ENCODE peak calls at places on chromosomes 3 and 15, in nine cellular contexts. One of them, this sample, is unnamed.

GRCh38 chr3:156761007-156761406 is 65.1 kb upstream of the LEKR1 start:
- DNase-seq in nephron progenitor cell: no peak
- DNase-seq in fibroblast of lung: no peak
- DNase-seq in GM20000: no peak
- DNase-seq in cardiac muscle cell: no peak
- DNase-seq in HFFc6: no peak
- DNase-seq in sigmoid colon: no peak
- DNase-seq in Panc1: no peak
- DNase-seq in pancreas: no peak
- DNase-seq in this sample: no peak

GRCh38 chr15:95279277-95280019 is 1048.1 kb downstream of the MCTP2 start:
- DNase-seq in nephron progenitor cell: no peak
- DNase-seq in fibroblast of lung: no peak
- DNase-seq in GM20000: no peak
- DNase-seq in cardiac muscle cell: no peak
- DNase-seq in HFFc6: no peak
- DNase-seq in sigmoid colon: no peak
- DNase-seq in Panc1: no peak
- DNase-seq in pancreas: no peak
- DNase-seq in this sample: no peak

GRCh38 chr3:149021830-149022229 is 30.5 kb downstream of the GYG1 start:
- DNase-seq in nephron progenitor cell: no peak
- DNase-seq in fibroblast of lung: no peak
- DNase-seq in GM20000: no peak
- DNase-seq in cardiac muscle cell: no peak
- DNase-seq in HFFc6: no peak
- DNase-seq in sigmoid colon: no peak
- DNase-seq in Panc1: no peak
- DNase-seq in pancreas: no peak
- DNase-seq in this sample: no peak

GRCh38 chr15:71679223-71680078 is 130.9 kb upstream of the NR2E3 start:
- DNase-seq in nephron progenitor cell: no peak
- DNase-seq in fibroblast of lung: no peak
- DNase-seq in GM20000: no peak
- DNase-seq in cardiac muscle cell: peak; percentile 24
- DNase-seq in HFFc6: peak; percentile 62
- DNase-seq in sigmoid colon: no peak
- DNase-seq in Panc1: no peak
- DNase-seq in pancreas: no peak
- DNase-seq in this sample: no peak

GRCh38 chr15:65954289-65954741 is 85.0 kb downstream of the RAB11A start:
- DNase-seq in nephron progenitor cell: no peak
- DNase-seq in fibroblast of lung: no peak
- DNase-seq in GM20000: no peak
- DNase-seq in cardiac muscle cell: peak; percentile 74
- DNase-seq in HFFc6: no peak
- DNase-seq in sigmoid colon: no peak
- DNase-seq in Panc1: no peak
- DNase-seq in pancreas: no peak
- DNase-seq in this sample: no peak

GRCh38 chr3:46677096-46677702 is 16.3 kb downstream of the ALS2CL start:
- DNase-seq in nephron progenitor cell: no peak
- DNase-seq in fibroblast of lung: no peak
- DNase-seq in GM20000: no peak
- DNase-seq in cardiac muscle cell: peak; percentile 60
- DNase-seq in HFFc6: no peak
- DNase-seq in sigmoid colon: peak; percentile 64
- DNase-seq in Panc1: no peak
- DNase-seq in pancreas: no peak
- DNase-seq in this sample: no peak

GRCh38 chr3:146250449-146251382 is at the start of gene PLSCR4:
- DNase-seq in nephron progenitor cell: peak; percentile 72
- DNase-seq in fibroblast of lung: peak; percentile 82
- DNase-seq in GM20000: peak; percentile 45
- DNase-seq in cardiac muscle cell: peak; percentile 97
- DNase-seq in HFFc6: peak; percentile 21
- DNase-seq in sigmoid colon: peak; percentile 88
- DNase-seq in Panc1: no peak
- DNase-seq in pancreas: peak; percentile 80
- DNase-seq in this sample: peak; percentile 32

GRCh38 chr15:51380999-51381806 is 39.7 kb downstream of the GLDN start:
- DNase-seq in nephron progenitor cell: peak; percentile 59
- DNase-seq in fibroblast of lung: peak; percentile 81
- DNase-seq in GM20000: peak; percentile 74
- DNase-seq in cardiac muscle cell: peak; percentile 89
- DNase-seq in HFFc6: peak; percentile 75
- DNase-seq in sigmoid colon: peak; percentile 72
- DNase-seq in Panc1: peak; percentile 71
- DNase-seq in pancreas: peak; percentile 40
- DNase-seq in this sample: peak; percentile 77

GRCh38 chr15:67882487-67883227 is 42.8 kb upstream of the RNU6-1 start:
- DNase-seq in nephron progenitor cell: no peak
- DNase-seq in fibroblast of lung: no peak
- DNase-seq in GM20000: peak; percentile 48
- DNase-seq in cardiac muscle cell: peak; percentile 57
- DNase-seq in HFFc6: no peak
- DNase-seq in sigmoid colon: no peak
- DNase-seq in Panc1: no peak
- DNase-seq in pancreas: peak; percentile 14
- DNase-seq in this sample: peak; percentile 37

DNA sequence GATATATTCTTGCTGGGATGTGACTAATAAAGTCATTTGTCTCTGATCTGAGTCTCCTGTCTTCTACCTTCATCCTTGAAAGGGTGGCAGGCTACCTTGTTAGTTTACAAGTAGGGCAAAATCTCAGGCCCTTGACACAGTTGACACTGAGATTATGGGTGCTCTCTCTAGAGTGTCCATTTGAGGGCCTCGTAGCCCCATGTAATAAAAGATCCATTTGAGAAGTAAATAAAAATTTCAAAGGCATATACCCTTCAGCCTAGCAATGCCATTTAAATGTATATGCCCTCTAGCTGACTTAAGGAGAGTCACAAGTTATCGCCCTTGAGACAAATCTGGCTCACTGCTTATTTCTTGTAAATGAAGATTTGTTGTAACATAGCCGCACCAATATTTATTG is 98.6 kb downstream of the TCF12 start:
- DNase-seq in nephron progenitor cell: no peak
- DNase-seq in fibroblast of lung: peak; percentile 42
- DNase-seq in GM20000: peak; percentile 11
- DNase-seq in cardiac muscle cell: peak; percentile 42
- DNase-seq in HFFc6: no peak
- DNase-seq in sigmoid colon: no peak
- DNase-seq in Panc1: no peak
- DNase-seq in pancreas: no peak
- DNase-seq in this sample: peak; percentile 10
- TF ChIP-seq CTCF in nephron progenitor cell: no peak
- TF ChIP-seq CTCF in fibroblast of lung: peak; percentile 36
- TF ChIP-seq CTCF in GM20000: peak; percentile 24
- TF ChIP-seq CTCF in cardiac muscle cell: peak; percentile 16
- TF ChIP-seq CTCF in HFFc6: peak; percentile 58
- TF ChIP-seq CTCF in sigmoid colon: no peak
- TF ChIP-seq CTCF in Panc1: peak; percentile 41
- TF ChIP-seq CTCF in pancreas: no peak
- TF ChIP-seq CTCF in this sample: peak; percentile 28

GRCh38 chr3:100214574-100214964 is 46.2 kb upstream of the TBC1D23 start:
- DNase-seq in nephron progenitor cell: no peak
- DNase-seq in fibroblast of lung: no peak
- DNase-seq in GM20000: no peak
- DNase-seq in cardiac muscle cell: no peak
- DNase-seq in HFFc6: no peak
- DNase-seq in sigmoid colon: no peak
- DNase-seq in Panc1: no peak
- DNase-seq in pancreas: no peak
- DNase-seq in this sample: no peak

GRCh38 chr3:100216713-100217112 is 44.1 kb upstream of the TBC1D23 start:
- DNase-seq in nephron progenitor cell: no peak
- DNase-seq in fibroblast of lung: no peak
- DNase-seq in GM20000: no peak
- DNase-seq in cardiac muscle cell: no peak
- DNase-seq in HFFc6: no peak
- DNase-seq in sigmoid colon: no peak
- DNase-seq in Panc1: no peak
- DNase-seq in pancreas: no peak
- DNase-seq in this sample: no peak

GRCh38 chr3:100209948-100210776 is 50.6 kb upstream of the TBC1D23 start:
- DNase-seq in nephron progenitor cell: no peak
- DNase-seq in fibroblast of lung: peak; percentile 19
- DNase-seq in GM20000: peak; percentile 78
- DNase-seq in cardiac muscle cell: no peak
- DNase-seq in HFFc6: peak; percentile 6
- DNase-seq in sigmoid colon: no peak
- DNase-seq in Panc1: no peak
- DNase-seq in pancreas: no peak
- DNase-seq in this sample: peak; percentile 64

GRCh38 chr3:100210777-100211145 is 50.0 kb upstream of the TBC1D23 start:
- DNase-seq in nephron progenitor cell: no peak
- DNase-seq in fibroblast of lung: peak; percentile 95
- DNase-seq in GM20000: peak; percentile 29
- DNase-seq in cardiac muscle cell: peak; percentile 82
- DNase-seq in HFFc6: peak; percentile 88
- DNase-seq in sigmoid colon: no peak
- DNase-seq in Panc1: no peak
- DNase-seq in pancreas: no peak
- DNase-seq in this sample: no peak

GRCh38 chr3:100213891-100214573 is 46.8 kb upstream of the TBC1D23 start:
- DNase-seq in nephron progenitor cell: no peak
- DNase-seq in fibroblast of lung: peak; percentile 9
- DNase-seq in GM20000: no peak
- DNase-seq in cardiac muscle cell: no peak
- DNase-seq in HFFc6: no peak
- DNase-seq in sigmoid colon: no peak
- DNase-seq in Panc1: no peak
- DNase-seq in pancreas: no peak
- DNase-seq in this sample: no peak
- TF ChIP-seq CTCF in nephron progenitor cell: no peak
- TF ChIP-seq CTCF in fibroblast of lung: no peak
- TF ChIP-seq CTCF in GM20000: no peak
- TF ChIP-seq CTCF in cardiac muscle cell: no peak
- TF ChIP-seq CTCF in HFFc6: no peak
- TF ChIP-seq CTCF in sigmoid colon: no peak
- TF ChIP-seq CTCF in Panc1: no peak
- TF ChIP-seq CTCF in pancreas: no peak
- TF ChIP-seq CTCF in this sample: no peak

GRCh38 chr3:140022061-140022781 is 87.2 kb downstream of the CLSTN2 start:
- DNase-seq in nephron progenitor cell: no peak
- DNase-seq in fibroblast of lung: no peak
- DNase-seq in GM20000: no peak
- DNase-seq in cardiac muscle cell: no peak
- DNase-seq in HFFc6: no peak
- DNase-seq in sigmoid colon: no peak
- DNase-seq in Panc1: no peak
- DNase-seq in pancreas: no peak
- DNase-seq in this sample: no peak
- TF ChIP-seq CTCF in nephron progenitor cell: no peak
- TF ChIP-seq CTCF in fibroblast of lung: no peak
- TF ChIP-seq CTCF in GM20000: no peak
- TF ChIP-seq CTCF in cardiac muscle cell: no peak
- TF ChIP-seq CTCF in HFFc6: no peak
- TF ChIP-seq CTCF in sigmoid colon: no peak
- TF ChIP-seq CTCF in Panc1: no peak
- TF ChIP-seq CTCF in pancreas: no peak
- TF ChIP-seq CTCF in this sample: no peak

DNA sequence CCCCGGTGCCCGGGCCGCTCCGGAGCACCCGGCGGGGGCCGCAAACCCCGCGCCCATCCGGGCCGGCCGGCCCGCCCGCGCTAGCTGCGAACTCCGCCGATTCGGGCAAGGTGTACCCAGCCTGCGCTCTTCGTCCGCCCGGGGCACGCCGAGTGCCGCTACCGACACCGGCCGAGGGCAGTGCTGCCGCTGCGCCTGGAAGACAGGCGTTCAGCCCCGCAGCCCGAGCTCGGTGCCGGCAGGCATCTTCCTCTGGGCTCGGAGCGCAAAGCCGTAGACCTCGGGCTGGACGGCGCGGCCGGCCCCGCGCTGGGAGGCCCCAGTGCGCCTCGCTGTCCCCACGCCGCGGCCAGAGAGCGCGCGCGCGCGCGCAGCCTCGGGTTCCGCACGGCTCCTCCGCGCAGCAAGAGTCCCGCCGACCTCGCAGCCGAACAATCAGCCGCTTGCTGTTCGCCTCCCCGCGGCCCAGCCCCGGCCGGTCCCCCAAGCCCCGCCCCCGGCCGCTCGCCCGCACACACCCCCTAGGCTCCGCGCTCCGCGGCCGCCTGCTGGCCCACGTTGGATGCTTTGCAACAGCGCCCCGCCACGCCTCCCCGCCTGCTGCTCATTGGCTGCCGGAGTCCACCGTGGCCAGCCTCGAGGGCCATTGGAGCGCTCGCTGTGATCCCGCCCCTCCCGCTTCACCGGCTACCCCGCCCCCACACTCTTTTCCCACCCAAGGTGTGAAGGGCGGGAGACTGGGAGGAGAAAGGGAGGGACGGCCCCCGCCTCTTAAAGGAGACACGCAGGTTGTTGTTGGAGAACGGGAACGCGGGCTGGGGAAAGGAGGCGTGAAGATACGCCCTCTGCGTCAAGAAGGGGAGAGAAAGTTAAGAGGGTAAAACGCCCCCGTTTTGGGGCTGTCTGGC is at the start of gene LRIG1:
- DNase-seq in nephron progenitor cell: peak; percentile 100
- DNase-seq in fibroblast of lung: peak; percentile 97
- DNase-seq in GM20000: peak; percentile 96
- DNase-seq in cardiac muscle cell: peak; percentile 99
- DNase-seq in HFFc6: peak; percentile 97
- DNase-seq in sigmoid colon: peak; percentile 100
- DNase-seq in Panc1: peak; percentile 30
- DNase-seq in pancreas: peak; percentile 100
- DNase-seq in this sample: peak; percentile 94
- TF ChIP-seq CTCF in nephron progenitor cell: no peak
- TF ChIP-seq CTCF in fibroblast of lung: no peak
- TF ChIP-seq CTCF in GM20000: no peak
- TF ChIP-seq CTCF in cardiac muscle cell: no peak
- TF ChIP-seq CTCF in HFFc6: peak; percentile 72
- TF ChIP-seq CTCF in sigmoid colon: peak; percentile 43
- TF ChIP-seq CTCF in Panc1: peak; percentile 12
- TF ChIP-seq CTCF in pancreas: peak; percentile 46
- TF ChIP-seq CTCF in this sample: no peak

This sample was measured in GM10248.